ENCODE peak calls at places on chromosomes 13 and 19, in seven cellular contexts. M, E, S, N, K, Z and H are unnamed samples.
A peak's percentile ranks its signal among the peaks of the same experiment; 100 is the strongest.

GRCh38 chr13:110713981-110714797 is 689 bp downstream of the ING1 start:
- DNase-seq in M (peak; percentile 90), E (peak; percentile 73), S (peak; percentile 51), N (peak; percentile 78), K (peak; percentile 33), Z (peak; percentile 45), H (peak; percentile 38)

GRCh38 chr13:21124853-21125252 is 51.5 kb downstream of the SKA3 start:
- DNase-seq in M (no peak), E (no peak), S (no peak), N (no peak), K (no peak), Z (no peak), H (no peak)

GRCh38 chr13:31595568-31595967 is 143.8 kb upstream of the RXFP2 start:
- DNase-seq in M (no peak), E (no peak), S (no peak), N (no peak), K (peak; percentile 32), Z (no peak), H (no peak)

GRCh38 chr13:24737042-24737441 is 26.9 kb upstream of the RNF17 start:
- DNase-seq in M (no peak), E (no peak), S (no peak), N (no peak), K (no peak), Z (no peak), H (no peak)

GRCh38 chr13:32731576-32731975 is 145.3 kb downstream of the PDS5B start:
- DNase-seq in M (no peak), E (no peak), S (no peak), N (no peak), K (peak; percentile 29), Z (no peak), H (no peak)

GRCh38 chr13:42354246-42355117 is 82.5 kb downstream of the AKAP11 start:
- DNase-seq in M (no peak), E (peak; percentile 42), S (no peak), N (no peak), K (peak; percentile 16), Z (peak; percentile 57), H (no peak)

GRCh38 chr13:46575321-46575721 is 22.4 kb downstream of the LRCH1 start:
- DNase-seq in M (no peak), E (no peak), S (no peak), N (no peak), K (no peak), Z (no peak), H (no peak)

GRCh38 chr13:111216166-111216960 is 101.3 kb downstream of the ARHGEF7 start:
- DNase-seq in M (peak; percentile 91), E (peak; percentile 49), S (peak; percentile 7), N (peak; percentile 72), K (peak; percentile 20), Z (peak; percentile 28), H (peak; percentile 46)

GRCh38 chr19:49064029-49064629 is 489 bp downstream of the NTF4 start:
- DNase-seq in M (no peak), E (no peak), S (no peak), N (no peak), K (no peak), Z (no peak), H (no peak)

GRCh38 chr13:80036845-80037504 is 304.0 kb downstream of the SPRY2 start:
- DNase-seq in M (no peak), E (no peak), S (no peak), N (no peak), K (no peak), Z (no peak), H (no peak)

GRCh38 chr19:41753936-41754529 is 1.3 kb upstream of the CEACAM6 start:
- DNase-seq in M (no peak), E (peak; percentile 51), S (peak; percentile 72), N (no peak), K (peak; percentile 33), Z (peak; percentile 49), H (peak; percentile 6)

GRCh38 chr13:73598021-73598712 is 536.0 kb downstream of the KLF12 start:
- DNase-seq in M (no peak), E (no peak), S (no peak), N (no peak), K (no peak), Z (no peak), H (no peak)

GRCh38 chr13:27359203-27359821 is 65.1 kb upstream of the GTF3A start:
- DNase-seq in M (peak; percentile 97), E (peak; percentile 64), S (peak; percentile 56), N (peak; percentile 70), K (peak; percentile 85), Z (peak; percentile 21), H (peak; percentile 49)

GRCh38 chr13:98452851-98453250 is 124.1 kb downstream of the STK24 start:
- DNase-seq in M (peak; percentile 76), E (no peak), S (no peak), N (no peak), K (no peak), Z (no peak), H (no peak)

GRCh38 chr19:756232-756631 is 5.3 kb downstream of the MISP start:
- DNase-seq in M (no peak), E (no peak), S (no peak), N (no peak), K (peak; percentile 31), Z (peak; percentile 43), H (no peak)

GRCh38 chr13:22428188-22428828 is 752.5 kb upstream of the SGCG start:
- DNase-seq in M (no peak), E (no peak), S (no peak), N (no peak), K (peak; percentile 7), Z (no peak), H (no peak)

GRCh38 chr19:38640368-38640767 is 7.1 kb upstream of the ACTN4 start:
- DNase-seq in M (no peak), E (no peak), S (no peak), N (no peak), K (no peak), Z (no peak), H (no peak)

GRCh38 chr19:44718441-44719261 is 19.7 kb downstream of the CEACAM16 start:
- DNase-seq in M (no peak), E (no peak), S (no peak), N (peak; percentile 71), K (peak; percentile 63), Z (no peak), H (peak; percentile 69)

GRCh38 chr19:31385744-31386143 is 36.5 kb upstream of the TSHZ3 start:
- DNase-seq in M (no peak), E (no peak), S (no peak), N (no peak), K (no peak), Z (no peak), H (no peak)

GRCh38 chr19:38224014-38224862 is at the start of gene DPF1:
- DNase-seq in M (peak; percentile 98), E (peak; percentile 74), S (peak; percentile 26), N (no peak), K (peak; percentile 97), Z (peak; percentile 59), H (peak; percentile 77)

GRCh38 chr13:83248751-83249150 is 633.5 kb downstream of the SLITRK1 start:
- DNase-seq in M (no peak), E (no peak), S (no peak), N (no peak), K (no peak), Z (no peak), H (no peak)

GRCh38 chr13:107365466-107366215 is 797.7 kb upstream of the ARGLU1 start:
- DNase-seq in M (no peak), E (no peak), S (no peak), N (no peak), K (no peak), Z (no peak), H (no peak)

GRCh38 chr19:13670846-13671245 is 93.5 kb upstream of the MRI1 start:
- DNase-seq in M (no peak), E (no peak), S (no peak), N (no peak), K (no peak), Z (no peak), H (no peak)

GRCh38 chr19:46065486-46065885 is 24.7 kb upstream of the IGFL4 start:
- DNase-seq in M (no peak), E (no peak), S (no peak), N (no peak), K (peak; percentile 34), Z (no peak), H (no peak)

GRCh38 chr19:18428837-18429674 is 8.9 kb downstream of the ISYNA1 start:
- DNase-seq in M (peak; percentile 96), E (peak; percentile 95), S (peak; percentile 49), N (peak; percentile 83), K (peak; percentile 79), Z (peak; percentile 73), H (peak; percentile 94)

GRCh38 chr13:106513025-106513424 is 22.4 kb downstream of the EFNB2 start:
- DNase-seq in M (no peak), E (no peak), S (no peak), N (no peak), K (no peak), Z (no peak), H (no peak)

GRCh38 chr19:29292146-29292545 is 79.2 kb upstream of the UQCRFS1 start:
- DNase-seq in M (no peak), E (no peak), S (no peak), N (no peak), K (no peak), Z (no peak), H (no peak)

GRCh38 chr19:44657211-44657921 is 13.7 kb downstream of the PVR start:
- DNase-seq in M (peak; percentile 92), E (peak; percentile 78), S (peak; percentile 64), N (peak; percentile 81), K (peak; percentile 63), Z (peak; percentile 55), H (peak; percentile 61)

GRCh38 chr13:103097366-103097928 is 31.2 kb upstream of the SLC10A2 start:
- DNase-seq in M (peak; percentile 93), E (no peak), S (no peak), N (no peak), K (no peak), Z (no peak), H (no peak)

GRCh38 chr13:31862828-31863227 is 123.5 kb downstream of the RXFP2 start:
- DNase-seq in M (no peak), E (no peak), S (no peak), N (no peak), K (no peak), Z (no peak), H (no peak)

GRCh38 chr19:30385174-30385573 is 13.0 kb downstream of the ZNF536 start:
- DNase-seq in M (no peak), E (no peak), S (no peak), N (no peak), K (no peak), Z (no peak), H (no peak)

GRCh38 chr19:48391100-48392005 is at the start of gene KDELR1:
- DNase-seq in M (peak; percentile 98), E (peak; percentile 91), S (peak; percentile 65), N (peak; percentile 87), K (peak; percentile 97), Z (no peak), H (peak; percentile 74)

GRCh38 chr19:42108527-42109389 is 23.5 kb downstream of the POU2F2 start:
- DNase-seq in M (peak; percentile 96), E (peak; percentile 87), S (peak; percentile 87), N (peak; percentile 80), K (peak; percentile 91), Z (peak; percentile 74), H (peak; percentile 88)